ENCODE peak calls at places on chromosomes 1 and 21, in four cellular contexts. V, U, J and B are unnamed samples.

GRCh38 chr1:204466416-204467405 is 27.9 kb downstream of the PIK3C2B start:
- DNase-seq in V (no peak), U (no peak), J (no peak), B (peak; percentile 35)

GRCh38 chr1:10779201-10779600 is 17.2 kb downstream of the CASZ1 start:
- DNase-seq in V (peak; percentile 65), U (no peak), J (no peak), B (no peak)

GRCh38 chr1:47650205-47650604 is 212.4 kb downstream of the FOXD2 start:
- DNase-seq in V (peak; percentile 93), U (no peak), J (peak; percentile 80), B (peak; percentile 93)

GRCh38 chr1:193479187-193479586 is 292.8 kb upstream of the B3GALT2 start:
- DNase-seq in V (no peak), U (no peak), J (no peak), B (no peak)

GRCh38 chr1:203268901-203269653 is 36.2 kb upstream of the BTG2 start:
- DNase-seq in V (peak; percentile 52), U (peak; percentile 54), J (peak; percentile 77), B (peak; percentile 69)

GRCh38 chr1:43431676-43432075 is 22.1 kb downstream of the HYI start:
- DNase-seq in V (no peak), U (no peak), J (no peak), B (no peak)

GRCh38 chr1:217524787-217525520 is 105.9 kb downstream of the GPATCH2 start:
- DNase-seq in V (peak; percentile 56), U (no peak), J (peak; percentile 74), B (no peak)

GRCh38 chr1:228452194-228453021 is 34.8 kb upstream of the RNF187 start:
- DNase-seq in V (no peak), U (no peak), J (peak; percentile 25), B (peak; percentile 68)

GRCh38 chr1:162404550-162405160 is 7.3 kb downstream of the SH2D1B start:
- DNase-seq in V (peak; percentile 83), U (no peak), J (peak; percentile 86), B (no peak)

GRCh38 chr1:156124557-156125483 is 10.3 kb downstream of the LMNA start:
- DNase-seq in V (no peak), U (no peak), J (no peak), B (no peak)

GRCh38 chr1:219999821-220000220 is 46.5 kb downstream of the EPRS1 start:
- DNase-seq in V (no peak), U (no peak), J (no peak), B (no peak)
- H3K36me3 ChIP-seq in V (peaks cover 44% of the 10 kb centered on the region), U (peaks cover 71% of the 10 kb centered on the region), J (peaks cover 28% of the 10 kb centered on the region), B (peaks cover 44% of the 10 kb centered on the region)

GRCh38 chr1:229619002-229619401 is 6.9 kb downstream of the TAF5L start:
- DNase-seq in V (no peak), U (no peak), J (no peak), B (no peak)

GRCh38 chr1:229619614-229620013 is 6.3 kb downstream of the TAF5L start:
- DNase-seq in V (no peak), U (no peak), J (no peak), B (no peak)

GRCh38 chr1:229617351-229618100 is 8.4 kb downstream of the TAF5L start:
- DNase-seq in V (no peak), U (no peak), J (no peak), B (no peak)

GRCh38 chr1:229608590-229608989 is 17.3 kb downstream of the TAF5L start:
- DNase-seq in V (no peak), U (no peak), J (no peak), B (no peak)

GRCh38 chr1:229613938-229614337 is 12.0 kb downstream of the TAF5L start:
- DNase-seq in V (no peak), U (no peak), J (no peak), B (no peak)
- H3K36me3 ChIP-seq in V (peaks cover 34% of the 10 kb centered on the region), U (peaks cover 36% of the 10 kb centered on the region), J (peaks cover 31% of the 10 kb centered on the region), B (peaks cover 19% of the 10 kb centered on the region)

GRCh38 chr1:100265562-100265930 is 470 bp upstream of the RTCA start:
- DNase-seq in V (peak; percentile 60), U (no peak), J (peak; percentile 38), B (no peak)

GRCh38 chr1:100268202-100268601 is 2.2 kb downstream of the RTCA start:
- DNase-seq in V (no peak), U (no peak), J (no peak), B (no peak)

GRCh38 chr1:100265931-100266830 is at the start of gene RTCA:
- DNase-seq in V (peak; percentile 80), U (peak; percentile 96), J (peak; percentile 93), B (peak; percentile 94)

GRCh38 chr1:100261686-100262085 is 4.3 kb upstream of the RTCA start:
- DNase-seq in V (no peak), U (no peak), J (no peak), B (no peak)

GRCh38 chr1:100267284-100267683 is 1.3 kb downstream of the RTCA start:
- DNase-seq in V (no peak), U (no peak), J (no peak), B (no peak)
- H3K36me3 ChIP-seq in V (peaks cover 24% of the 10 kb centered on the region), U (peaks cover 34% of the 10 kb centered on the region), J (peaks cover 27% of the 10 kb centered on the region), B (peaks cover 36% of the 10 kb centered on the region)

DNA sequence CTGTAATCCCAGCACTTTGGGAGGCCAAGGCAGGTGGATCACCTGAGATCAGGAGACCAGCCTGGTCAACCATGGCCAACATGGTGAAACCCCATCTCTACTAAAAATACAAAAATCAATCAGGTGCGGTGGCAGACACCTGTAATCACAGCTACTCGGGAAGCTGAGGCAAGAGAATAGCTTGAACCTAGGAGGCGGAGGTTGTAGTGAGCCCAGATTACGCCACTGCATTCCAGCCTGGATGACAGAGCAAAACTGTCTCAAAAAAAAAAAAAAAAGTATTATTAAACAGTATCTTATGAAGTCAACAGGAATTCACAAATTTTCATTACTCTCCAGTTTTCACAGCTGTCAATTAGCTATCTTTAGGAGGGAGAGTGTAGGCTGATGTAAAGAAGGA is 3.8 kb downstream of the ACBD6 start:
- DNase-seq in V (no peak), U (no peak), J (no peak), B (no peak)
- H3K36me3 ChIP-seq in V (peaks cover 2% of the 10 kb centered on the region), U (peaks cover 13% of the 10 kb centered on the region), J (peaks cover 15% of the 10 kb centered on the region), B (no peaks in the 10 kb centered on the region)

GRCh38 chr1:25157846-25158245 is 74.5 kb downstream of the SYF2 start:
- DNase-seq in V (no peak), U (no peak), J (no peak), B (no peak)
- H3K36me3 ChIP-seq in V (no peaks in the 10 kb centered on the region), U (no peaks in the 10 kb centered on the region), J (no peaks in the 10 kb centered on the region), B (no peaks in the 10 kb centered on the region)

GRCh38 chr1:165675794-165676193 is 22.6 kb downstream of the ALDH9A1 start:
- DNase-seq in V (no peak), U (no peak), J (no peak), B (no peak)

GRCh38 chr1:165678509-165678908 is 19.9 kb downstream of the ALDH9A1 start:
- DNase-seq in V (peak; percentile 17), U (no peak), J (no peak), B (no peak)

GRCh38 chr1:165679282-165680036 is 18.9 kb downstream of the ALDH9A1 start:
- DNase-seq in V (no peak), U (no peak), J (no peak), B (no peak)

GRCh38 chr1:165671531-165671930 is 26.8 kb downstream of the ALDH9A1 start:
- DNase-seq in V (no peak), U (no peak), J (no peak), B (no peak)

DNA sequence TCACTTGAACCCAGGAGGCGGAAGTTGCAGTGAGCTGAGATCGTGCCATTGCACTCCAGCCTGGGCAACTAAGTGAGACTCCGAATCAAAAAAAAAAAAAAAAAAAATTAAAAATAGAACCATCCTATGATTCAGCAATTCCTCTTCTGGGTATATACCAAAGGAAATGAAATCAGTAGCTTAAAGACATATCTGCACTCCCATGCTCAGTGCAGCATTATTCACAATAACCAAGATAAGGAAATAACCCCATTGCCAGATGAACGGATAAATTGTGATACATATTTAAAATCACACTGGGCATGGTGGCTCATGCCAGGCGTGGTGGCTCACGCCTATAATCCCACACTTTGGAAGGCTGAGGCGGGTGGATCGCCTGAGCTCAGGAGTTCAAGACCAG is 23.8 kb downstream of the ALDH9A1 start:
- DNase-seq in V (no peak), U (no peak), J (no peak), B (no peak)
- H3K36me3 ChIP-seq in V (peaks cover 20% of the 10 kb centered on the region), U (peaks cover 3% of the 10 kb centered on the region), J (peaks cover 23% of the 10 kb centered on the region), B (peaks cover 37% of the 10 kb centered on the region)

DNA sequence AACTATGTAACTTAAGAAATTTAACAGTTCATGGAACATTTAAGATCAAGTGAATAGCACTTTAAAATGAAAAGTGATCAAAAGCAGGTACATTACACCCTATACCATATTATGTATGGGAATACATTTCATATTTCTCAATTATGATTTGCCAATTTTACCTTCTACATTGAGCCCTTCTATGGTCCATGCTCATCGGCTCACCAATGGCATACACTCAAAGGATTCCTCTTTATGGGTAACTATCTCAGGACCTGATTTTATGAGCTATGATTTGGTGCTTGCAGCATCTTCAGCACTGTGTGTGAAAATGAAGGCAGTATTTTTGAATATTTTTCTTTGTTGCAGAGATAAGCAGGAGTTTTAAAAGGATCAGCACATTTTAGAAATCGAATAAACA is 33.5 kb downstream of the FUBP1 start:
- DNase-seq in V (no peak), U (no peak), J (no peak), B (no peak)
- H3K36me3 ChIP-seq in V (peaks cover 76% of the 10 kb centered on the region), U (peaks cover 7% of the 10 kb centered on the region), J (peaks cover 35% of the 10 kb centered on the region), B (peaks cover 86% of the 10 kb centered on the region)

DNA sequence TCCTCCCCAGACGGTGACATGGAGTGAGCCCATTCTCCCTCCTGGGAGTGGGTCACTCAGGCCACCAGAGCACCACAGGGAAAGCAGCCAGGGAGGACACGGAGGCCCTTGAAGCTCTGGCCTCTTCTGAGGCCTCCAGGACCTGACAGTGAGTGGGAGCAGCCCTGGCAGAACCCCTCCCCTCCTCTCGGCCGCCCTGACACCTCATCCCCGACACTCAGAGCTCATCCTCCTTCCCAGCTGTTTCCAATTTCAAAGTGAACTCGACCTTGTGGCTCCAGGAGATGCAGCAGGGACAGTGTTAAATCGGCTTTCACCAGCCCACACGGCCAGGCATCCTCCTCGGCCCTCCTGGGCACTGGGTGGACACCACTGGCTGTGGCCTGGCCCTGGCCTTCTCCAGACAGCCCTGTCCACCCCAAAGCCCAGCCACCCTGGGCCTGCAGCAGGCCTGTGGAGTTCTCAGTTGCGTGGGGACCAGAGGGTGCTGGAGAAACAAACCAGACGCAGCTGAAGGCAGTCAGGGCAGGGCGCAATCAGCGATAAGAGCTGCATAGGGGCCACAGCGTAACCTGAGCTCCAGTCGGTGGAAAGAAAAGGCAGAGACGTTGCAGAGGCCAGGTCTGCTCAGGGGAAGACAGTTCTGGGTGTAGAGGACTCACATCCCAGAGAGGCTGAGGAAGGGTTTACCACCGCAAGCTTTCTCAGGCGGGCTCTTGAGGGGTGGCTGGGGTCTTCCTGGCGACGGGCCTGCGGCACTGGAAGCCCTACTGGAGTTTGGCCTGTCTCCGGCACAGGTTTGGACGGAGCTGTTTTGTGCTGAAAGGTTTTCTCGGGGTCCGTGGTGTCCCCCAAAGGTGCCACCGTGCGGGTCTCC is 27.0 kb downstream of the FTCD start:
- DNase-seq in V (no peak), U (peak; percentile 56), J (no peak), B (no peak)
- H3K36me3 ChIP-seq in V (peaks cover 29% of the 10 kb centered on the region), U (no peaks in the 10 kb centered on the region), J (peaks cover 86% of the 10 kb centered on the region), B (no peaks in the 10 kb centered on the region)

DNA sequence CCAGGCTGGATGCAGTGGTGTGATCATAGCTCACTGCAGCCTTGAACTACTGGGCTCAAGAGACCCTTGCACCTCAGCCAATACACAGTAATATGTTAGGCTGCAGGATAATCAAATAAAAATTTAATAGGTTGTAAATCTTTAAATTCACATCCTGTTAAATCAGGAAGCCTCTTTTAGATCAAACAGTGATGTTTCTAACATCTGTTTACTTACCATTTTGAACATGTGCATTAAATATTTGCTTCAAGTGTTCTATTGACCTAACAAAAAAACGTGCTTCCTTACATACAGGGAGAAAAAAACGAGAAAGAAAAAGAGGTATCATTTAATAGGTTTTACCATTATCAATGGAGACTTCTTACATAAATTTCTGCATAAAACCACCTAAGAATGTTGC is 70.6 kb downstream of the IARS2 start:
- DNase-seq in V (no peak), U (no peak), J (no peak), B (no peak)
- H3K36me3 ChIP-seq in V (peaks cover 35% of the 10 kb centered on the region), U (peaks cover 49% of the 10 kb centered on the region), J (peaks cover 20% of the 10 kb centered on the region), B (peaks cover 42% of the 10 kb centered on the region)